ENCODE peak calls at places on chromosomes 6 and 20, in eight cellular contexts. One of them, this sample, is unnamed.

GRCh38 chr6:25883991-25884390 is 9.9 kb upstream of the SLC17A3 start:
- DNase-seq in cardiac fibroblast: peak
- DNase-seq in kidney epithelial cell: peak
- DNase-seq in AG09309: peak
- DNase-seq in AG10803: peak
- DNase-seq in Calu3: peak
- DNase-seq in left lung: no peak
- DNase-seq in CD4-positive, alpha-beta T cell: no peak
- DNase-seq in this sample: peak

GRCh38 chr20:11117808-11118528 is 444.2 kb upstream of the JAG1 start:
- DNase-seq in cardiac fibroblast: peak
- DNase-seq in kidney epithelial cell: peak
- DNase-seq in AG09309: peak
- DNase-seq in AG10803: peak
- DNase-seq in Calu3: peak
- DNase-seq in left lung: no peak
- DNase-seq in CD4-positive, alpha-beta T cell: no peak
- DNase-seq in this sample: no peak

GRCh38 chr6:106752641-106753040 is 123.3 kb downstream of the QRSL1 start:
- DNase-seq in cardiac fibroblast: no peak
- DNase-seq in kidney epithelial cell: peak
- DNase-seq in AG09309: no peak
- DNase-seq in AG10803: no peak
- DNase-seq in Calu3: no peak
- DNase-seq in left lung: no peak
- DNase-seq in CD4-positive, alpha-beta T cell: no peak
- DNase-seq in this sample: no peak

GRCh38 chr20:2102585-2103453 is 1.2 kb downstream of the STK35 start:
- DNase-seq in cardiac fibroblast: peak
- DNase-seq in kidney epithelial cell: peak
- DNase-seq in AG09309: peak
- DNase-seq in AG10803: peak
- DNase-seq in Calu3: peak
- DNase-seq in left lung: peak
- DNase-seq in CD4-positive, alpha-beta T cell: peak
- DNase-seq in this sample: peak

GRCh38 chr6:122405417-122405816 is 6.0 kb downstream of the HSF2 start:
- DNase-seq in cardiac fibroblast: peak
- DNase-seq in kidney epithelial cell: no peak
- DNase-seq in AG09309: no peak
- DNase-seq in AG10803: peak
- DNase-seq in Calu3: no peak
- DNase-seq in left lung: no peak
- DNase-seq in CD4-positive, alpha-beta T cell: no peak
- DNase-seq in this sample: no peak

GRCh38 chr6:44471271-44471981 is 83.9 kb downstream of the CDC5L start:
- DNase-seq in cardiac fibroblast: no peak
- DNase-seq in kidney epithelial cell: no peak
- DNase-seq in AG09309: no peak
- DNase-seq in AG10803: no peak
- DNase-seq in Calu3: no peak
- DNase-seq in left lung: peak
- DNase-seq in CD4-positive, alpha-beta T cell: no peak
- DNase-seq in this sample: no peak

GRCh38 chr6:6546318-6547110 is 42.0 kb upstream of the LY86 start:
- DNase-seq in cardiac fibroblast: peak
- DNase-seq in kidney epithelial cell: no peak
- DNase-seq in AG09309: no peak
- DNase-seq in AG10803: no peak
- DNase-seq in Calu3: peak
- DNase-seq in left lung: peak
- DNase-seq in CD4-positive, alpha-beta T cell: no peak
- DNase-seq in this sample: no peak

GRCh38 chr6:84417261-84417660 is 189.8 kb upstream of the CEP162 start:
- DNase-seq in cardiac fibroblast: peak
- DNase-seq in kidney epithelial cell: no peak
- DNase-seq in AG09309: peak
- DNase-seq in AG10803: peak
- DNase-seq in Calu3: no peak
- DNase-seq in left lung: no peak
- DNase-seq in CD4-positive, alpha-beta T cell: no peak
- DNase-seq in this sample: no peak

GRCh38 chr6:33815854-33816253 is 12.1 kb upstream of the MLN start:
- DNase-seq in cardiac fibroblast: peak
- DNase-seq in kidney epithelial cell: no peak
- DNase-seq in AG09309: no peak
- DNase-seq in AG10803: no peak
- DNase-seq in Calu3: peak
- DNase-seq in left lung: no peak
- DNase-seq in CD4-positive, alpha-beta T cell: no peak
- DNase-seq in this sample: no peak

GRCh38 chr6:128515550-128516513 is 4.6 kb downstream of the PTPRK start:
- DNase-seq in cardiac fibroblast: peak
- DNase-seq in kidney epithelial cell: no peak
- DNase-seq in AG09309: no peak
- DNase-seq in AG10803: peak
- DNase-seq in Calu3: no peak
- DNase-seq in left lung: no peak
- DNase-seq in CD4-positive, alpha-beta T cell: no peak
- DNase-seq in this sample: no peak

GRCh38 chr6:43668151-43669028 is 19.2 kb downstream of the MRPS18A start:
- DNase-seq in cardiac fibroblast: peak
- DNase-seq in kidney epithelial cell: peak
- DNase-seq in AG09309: no peak
- DNase-seq in AG10803: peak
- DNase-seq in Calu3: peak
- DNase-seq in left lung: peak
- DNase-seq in CD4-positive, alpha-beta T cell: no peak
- DNase-seq in this sample: no peak

GRCh38 chr20:51377132-51377531 is 165.4 kb downstream of the NFATC2 start:
- DNase-seq in cardiac fibroblast: no peak
- DNase-seq in kidney epithelial cell: no peak
- DNase-seq in AG09309: no peak
- DNase-seq in AG10803: no peak
- DNase-seq in Calu3: no peak
- DNase-seq in left lung: no peak
- DNase-seq in CD4-positive, alpha-beta T cell: no peak
- DNase-seq in this sample: no peak

GRCh38 chr20:50338479-50339195 is 148.0 kb downstream of the CEBPB start:
- DNase-seq in cardiac fibroblast: peak
- DNase-seq in kidney epithelial cell: no peak
- DNase-seq in AG09309: no peak
- DNase-seq in AG10803: peak
- DNase-seq in Calu3: no peak
- DNase-seq in left lung: no peak
- DNase-seq in CD4-positive, alpha-beta T cell: no peak
- DNase-seq in this sample: no peak

GRCh38 chr20:61746781-61747180 is 318.9 kb downstream of the TAF4 start:
- DNase-seq in cardiac fibroblast: no peak
- DNase-seq in kidney epithelial cell: no peak
- DNase-seq in AG09309: no peak
- DNase-seq in AG10803: no peak
- DNase-seq in Calu3: no peak
- DNase-seq in left lung: peak
- DNase-seq in CD4-positive, alpha-beta T cell: no peak
- DNase-seq in this sample: no peak

GRCh38 chr20:2754426-2754825 is 46.0 kb downstream of the CPXM1 start:
- DNase-seq in cardiac fibroblast: peak
- DNase-seq in kidney epithelial cell: no peak
- DNase-seq in AG09309: no peak
- DNase-seq in AG10803: no peak
- DNase-seq in Calu3: no peak
- DNase-seq in left lung: no peak
- DNase-seq in CD4-positive, alpha-beta T cell: no peak
- DNase-seq in this sample: no peak

GRCh38 chr20:60040471-60041162 is 82.4 kb downstream of the CDH26 start:
- DNase-seq in cardiac fibroblast: no peak
- DNase-seq in kidney epithelial cell: no peak
- DNase-seq in AG09309: no peak
- DNase-seq in AG10803: no peak
- DNase-seq in Calu3: no peak
- DNase-seq in left lung: no peak
- DNase-seq in CD4-positive, alpha-beta T cell: no peak
- DNase-seq in this sample: no peak

GRCh38 chr20:37235065-37235464 is 26.5 kb downstream of the GHRH start:
- DNase-seq in cardiac fibroblast: no peak
- DNase-seq in kidney epithelial cell: no peak
- DNase-seq in AG09309: no peak
- DNase-seq in AG10803: no peak
- DNase-seq in Calu3: no peak
- DNase-seq in left lung: no peak
- DNase-seq in CD4-positive, alpha-beta T cell: no peak
- DNase-seq in this sample: no peak

GRCh38 chr6:107600936-107601335 is 111.0 kb downstream of the SOBP start:
- DNase-seq in cardiac fibroblast: peak
- DNase-seq in kidney epithelial cell: peak
- DNase-seq in AG09309: peak
- DNase-seq in AG10803: peak
- DNase-seq in Calu3: peak
- DNase-seq in left lung: no peak
- DNase-seq in CD4-positive, alpha-beta T cell: no peak
- DNase-seq in this sample: no peak

GRCh38 chr6:29301401-29301800 is at the start of gene OR14J1:
- DNase-seq in cardiac fibroblast: no peak
- DNase-seq in kidney epithelial cell: no peak
- DNase-seq in AG09309: no peak
- DNase-seq in AG10803: no peak
- DNase-seq in Calu3: no peak
- DNase-seq in left lung: no peak
- DNase-seq in CD4-positive, alpha-beta T cell: no peak
- DNase-seq in this sample: no peak

GRCh38 chr20:21808863-21809664 is 103.6 kb downstream of the PAX1 start:
- DNase-seq in cardiac fibroblast: no peak
- DNase-seq in kidney epithelial cell: no peak
- DNase-seq in AG09309: no peak
- DNase-seq in AG10803: no peak
- DNase-seq in Calu3: no peak
- DNase-seq in left lung: peak
- DNase-seq in CD4-positive, alpha-beta T cell: peak
- DNase-seq in this sample: no peak

GRCh38 chr6:158013904-158014504 is 32.3 kb downstream of the SYNJ2 start:
- DNase-seq in cardiac fibroblast: no peak
- DNase-seq in kidney epithelial cell: no peak
- DNase-seq in AG09309: no peak
- DNase-seq in AG10803: no peak
- DNase-seq in Calu3: no peak
- DNase-seq in left lung: no peak
- DNase-seq in CD4-positive, alpha-beta T cell: no peak
- DNase-seq in this sample: no peak

GRCh38 chr6:144581807-144582537 is 296.8 kb downstream of the UTRN start:
- DNase-seq in cardiac fibroblast: peak
- DNase-seq in kidney epithelial cell: no peak
- DNase-seq in AG09309: no peak
- DNase-seq in AG10803: no peak
- DNase-seq in Calu3: peak
- DNase-seq in left lung: no peak
- DNase-seq in CD4-positive, alpha-beta T cell: no peak
- DNase-seq in this sample: no peak

DNA sequence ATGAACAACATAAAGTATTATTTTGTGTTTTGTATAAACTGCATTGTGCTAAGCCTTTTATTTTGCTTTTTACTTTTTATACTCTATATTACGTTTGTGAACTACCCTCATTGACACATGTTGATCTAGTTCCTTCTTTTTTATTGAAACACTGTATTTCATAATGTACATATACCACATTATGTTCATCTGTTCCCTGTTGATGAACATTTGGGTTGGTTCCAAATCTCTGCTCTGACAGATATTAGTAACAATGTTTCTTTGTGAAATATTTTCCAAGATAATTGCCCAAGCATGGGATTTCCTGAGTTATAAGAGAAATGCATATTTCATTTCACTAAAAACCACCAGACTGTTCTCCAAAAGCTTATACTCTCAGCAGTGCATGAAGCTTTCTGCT is 44.1 kb upstream of the TNFRSF21 start:
- DNase-seq in cardiac fibroblast: peak
- DNase-seq in kidney epithelial cell: no peak
- DNase-seq in AG09309: no peak
- DNase-seq in AG10803: no peak
- DNase-seq in Calu3: no peak
- DNase-seq in left lung: no peak
- DNase-seq in CD4-positive, alpha-beta T cell: no peak
- DNase-seq in this sample: no peak
- TF ChIP-seq CTCF in cardiac fibroblast: no peak
- TF ChIP-seq CTCF in kidney epithelial cell: no peak
- TF ChIP-seq CTCF in AG09309: no peak
- TF ChIP-seq CTCF in AG10803: no peak
- TF ChIP-seq CTCF in Calu3: no peak
- TF ChIP-seq CTCF in left lung: no peak
- TF ChIP-seq CTCF in CD4-positive, alpha-beta T cell: no peak
- TF ChIP-seq CTCF in this sample: no peak

GRCh38 chr6:14118091-14118439 is 493 bp downstream of the CD83 start:
- DNase-seq in cardiac fibroblast: no peak
- DNase-seq in kidney epithelial cell: no peak
- DNase-seq in AG09309: no peak
- DNase-seq in AG10803: no peak
- DNase-seq in Calu3: no peak
- DNase-seq in left lung: no peak
- DNase-seq in CD4-positive, alpha-beta T cell: no peak
- DNase-seq in this sample: no peak
- TF ChIP-seq CTCF in cardiac fibroblast: no peak
- TF ChIP-seq CTCF in kidney epithelial cell: no peak
- TF ChIP-seq CTCF in AG09309: no peak
- TF ChIP-seq CTCF in AG10803: no peak
- TF ChIP-seq CTCF in Calu3: no peak
- TF ChIP-seq CTCF in left lung: no peak
- TF ChIP-seq CTCF in CD4-positive, alpha-beta T cell: no peak
- TF ChIP-seq CTCF in this sample: no peak

GRCh38 chr6:72250664-72251063 is 364.3 kb downstream of the RIMS1 start:
- DNase-seq in cardiac fibroblast: peak
- DNase-seq in kidney epithelial cell: no peak
- DNase-seq in AG09309: no peak
- DNase-seq in AG10803: peak
- DNase-seq in Calu3: no peak
- DNase-seq in left lung: no peak
- DNase-seq in CD4-positive, alpha-beta T cell: no peak
- DNase-seq in this sample: no peak

GRCh38 chr6:72246926-72247325 is 360.6 kb downstream of the RIMS1 start:
- DNase-seq in cardiac fibroblast: no peak
- DNase-seq in kidney epithelial cell: no peak
- DNase-seq in AG09309: no peak
- DNase-seq in AG10803: no peak
- DNase-seq in Calu3: peak
- DNase-seq in left lung: no peak
- DNase-seq in CD4-positive, alpha-beta T cell: no peak
- DNase-seq in this sample: no peak

GRCh38 chr6:72248621-72249020 is 362.3 kb downstream of the RIMS1 start:
- DNase-seq in cardiac fibroblast: no peak
- DNase-seq in kidney epithelial cell: no peak
- DNase-seq in AG09309: no peak
- DNase-seq in AG10803: peak
- DNase-seq in Calu3: no peak
- DNase-seq in left lung: no peak
- DNase-seq in CD4-positive, alpha-beta T cell: no peak
- DNase-seq in this sample: no peak

GRCh38 chr6:72245565-72245964 is 359.2 kb downstream of the RIMS1 start:
- DNase-seq in cardiac fibroblast: no peak
- DNase-seq in kidney epithelial cell: peak
- DNase-seq in AG09309: no peak
- DNase-seq in AG10803: no peak
- DNase-seq in Calu3: no peak
- DNase-seq in left lung: no peak
- DNase-seq in CD4-positive, alpha-beta T cell: no peak
- DNase-seq in this sample: no peak
- TF ChIP-seq CTCF in cardiac fibroblast: no peak
- TF ChIP-seq CTCF in kidney epithelial cell: no peak
- TF ChIP-seq CTCF in AG09309: no peak
- TF ChIP-seq CTCF in AG10803: no peak
- TF ChIP-seq CTCF in Calu3: no peak
- TF ChIP-seq CTCF in left lung: no peak
- TF ChIP-seq CTCF in CD4-positive, alpha-beta T cell: no peak
- TF ChIP-seq CTCF in this sample: no peak

GRCh38 chr6:145887969-145888368 is 73.4 kb upstream of the FBXO30 start:
- DNase-seq in cardiac fibroblast: peak
- DNase-seq in kidney epithelial cell: no peak
- DNase-seq in AG09309: no peak
- DNase-seq in AG10803: peak
- DNase-seq in Calu3: peak
- DNase-seq in left lung: no peak
- DNase-seq in CD4-positive, alpha-beta T cell: no peak
- DNase-seq in this sample: no peak
- TF ChIP-seq CTCF in cardiac fibroblast: peak
- TF ChIP-seq CTCF in kidney epithelial cell: peak
- TF ChIP-seq CTCF in AG09309: peak
- TF ChIP-seq CTCF in AG10803: peak
- TF ChIP-seq CTCF in Calu3: no peak
- TF ChIP-seq CTCF in left lung: peak
- TF ChIP-seq CTCF in CD4-positive, alpha-beta T cell: no peak
- TF ChIP-seq CTCF in this sample: peak

This sample was measured in AG09319.